ENCODE peak calls at places on chromosomes 1 and 21, in six cellular contexts. I is endothelial cell, Y is chondrocyte, P is suprapubic skin, V is epithelial cell of esophagus, N is cardiac muscle cell. Z is an unnamed sample.

GRCh38 chr1:25700626-25701025 is 84.0 kb downstream of the MAN1C1 start:
- DNase-seq in Y (no peak), I (peak), P (peak), V (no peak), N (peak), Z (no peak)

GRCh38 chr1:198970919-198971318 is 332.1 kb downstream of the PTPRC start:
- DNase-seq in I (no peak), P (no peak), Y (no peak), N (no peak), V (peak), Z (no peak)

GRCh38 chr1:152448496-152448895 is 34.4 kb upstream of the CRNN start:
- DNase-seq in Y (no peak), V (no peak), I (no peak), N (no peak), P (no peak), Z (no peak)

GRCh38 chr1:28602536-28603439 is 10.7 kb downstream of the RAB42 start:
- DNase-seq in N (peak), P (no peak), Y (no peak), I (peak), V (peak), Z (no peak)

GRCh38 chr1:19448491-19449439 is 36.6 kb downstream of the CAPZB start:
- DNase-seq in P (peak), I (no peak), Y (no peak), V (peak), N (peak), Z (peak)

GRCh38 chr1:88802950-88803349 is 88.4 kb downstream of the GTF2B start:
- DNase-seq in P (no peak), I (no peak), V (peak), N (no peak), Y (no peak), Z (no peak)

GRCh38 chr1:59475737-59476136 is 178.8 kb downstream of the FGGY start:
- DNase-seq in N (no peak), Y (no peak), V (no peak), P (no peak), I (no peak), Z (no peak)

GRCh38 chr1:213249395-213249794 is 198.4 kb downstream of the RPS6KC1 start:
- DNase-seq in P (no peak), I (no peak), Y (no peak), N (no peak), V (no peak), Z (no peak)

GRCh38 chr21:38806153-38806941 is 618 bp downstream of the ETS2 start:
- DNase-seq in Y (no peak), N (peak), V (no peak), I (peak), P (peak), Z (no peak)

GRCh38 chr1:206736878-206737728 is 33.5 kb upstream of the IL19 start:
- DNase-seq in V (no peak), P (no peak), Y (no peak), N (peak), I (no peak), Z (no peak)

GRCh38 chr1:26274801-26275425 is 5.0 kb upstream of the SH3BGRL3 start:
- DNase-seq in I (no peak), N (no peak), V (peak), P (no peak), Y (no peak), Z (no peak)

GRCh38 chr1:20400341-20401177 is 85.5 kb downstream of the CAMK2N1 start:
- DNase-seq in P (no peak), N (no peak), Y (peak), V (no peak), I (no peak), Z (no peak)

GRCh38 chr1:214549604-214550338 is 1.6 kb downstream of the PTPN14 start:
- DNase-seq in V (peak), N (no peak), I (no peak), P (no peak), Y (no peak), Z (no peak)
- TF ChIP-seq CTCF in V (peak), N (peak), I (no peak), P (no peak), Y (peak), Z (peak)

DNA sequence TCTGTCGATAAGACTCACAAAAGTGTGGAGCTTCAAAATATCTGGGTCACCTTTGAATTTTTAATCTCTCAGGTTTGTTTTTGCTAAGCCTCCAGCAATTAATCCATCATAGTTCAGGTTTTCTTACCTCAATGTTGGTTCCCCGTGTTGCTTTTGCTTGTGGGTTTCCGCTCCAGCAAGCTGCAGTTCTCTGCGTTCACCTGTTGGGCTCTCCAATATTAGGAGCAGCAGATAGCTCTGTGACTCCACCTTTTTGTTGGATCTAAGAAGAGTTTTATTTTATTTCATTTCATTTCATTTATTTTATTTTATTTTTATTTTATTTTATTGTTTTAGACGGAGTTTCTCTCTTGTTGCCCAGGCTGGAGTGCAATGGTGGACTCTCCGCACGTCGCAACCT is 335.5 kb downstream of the COL11A1 start:
- DNase-seq in Y (no peak), I (no peak), V (no peak), P (no peak), N (no peak), Z (no peak)
- TF ChIP-seq CTCF in Y (no peak), I (no peak), V (no peak), P (no peak), N (no peak), Z (no peak)

GRCh38 chr1:228070851-228071250 is 11.7 kb upstream of the ARF1 start:
- DNase-seq in I (no peak), V (no peak), P (no peak), N (no peak), Y (no peak), Z (no peak)

GRCh38 chr1:228070173-228070572 is 12.3 kb upstream of the ARF1 start:
- DNase-seq in I (no peak), N (no peak), Y (no peak), P (no peak), V (no peak), Z (no peak)

GRCh38 chr1:228073061-228073869 is 9.2 kb upstream of the ARF1 start:
- DNase-seq in V (no peak), I (no peak), N (no peak), P (peak), Y (no peak), Z (no peak)

GRCh38 chr1:228072658-228073043 is 9.9 kb upstream of the ARF1 start:
- DNase-seq in Y (no peak), P (peak), I (no peak), V (no peak), N (no peak), Z (no peak)

DNA sequence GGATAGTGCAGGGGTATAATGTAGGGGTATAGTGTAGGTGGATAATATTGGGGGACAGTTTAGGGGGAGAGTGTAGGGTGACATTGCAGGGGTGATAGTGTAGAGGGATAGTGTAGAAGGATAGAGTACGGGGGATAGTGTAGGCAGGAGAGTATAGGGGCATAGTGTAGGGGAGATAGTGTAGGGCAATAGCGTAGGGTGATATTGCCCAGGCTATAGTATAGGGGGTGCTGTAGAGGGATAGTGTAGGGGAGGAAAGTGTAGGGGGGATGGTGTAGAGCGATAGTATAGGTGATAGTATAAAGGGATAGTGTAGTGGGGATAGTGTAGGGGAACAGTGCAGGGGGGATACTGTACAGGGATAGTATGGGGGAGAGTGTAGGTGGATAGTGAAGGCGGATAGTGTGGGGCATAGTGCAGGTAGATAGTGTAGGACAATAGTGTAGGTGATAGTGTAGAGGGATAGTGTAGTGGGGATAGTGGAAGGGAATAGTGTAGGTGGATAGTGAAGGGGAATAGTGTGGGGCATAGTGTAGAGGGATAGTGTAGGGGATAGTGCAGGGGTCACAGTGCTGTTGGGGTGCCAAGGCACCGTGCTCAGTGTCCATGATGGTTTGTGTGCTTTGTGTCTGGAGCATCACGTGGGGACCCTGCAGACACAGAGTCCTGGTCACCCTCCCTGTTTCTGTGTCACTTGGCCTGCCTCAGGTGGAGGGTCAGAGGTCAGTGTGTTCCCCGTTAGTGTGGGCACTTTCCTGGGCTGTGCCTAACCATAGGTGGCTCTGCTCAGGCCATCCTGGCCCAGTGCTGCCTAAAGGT is 10.5 kb upstream of the ARF1 start:
- DNase-seq in V (no peak), P (no peak), N (no peak), I (no peak), Y (no peak), Z (no peak)
- TF ChIP-seq CTCF in V (no peak), P (no peak), N (no peak), I (no peak), Y (no peak), Z (no peak)

DNA sequence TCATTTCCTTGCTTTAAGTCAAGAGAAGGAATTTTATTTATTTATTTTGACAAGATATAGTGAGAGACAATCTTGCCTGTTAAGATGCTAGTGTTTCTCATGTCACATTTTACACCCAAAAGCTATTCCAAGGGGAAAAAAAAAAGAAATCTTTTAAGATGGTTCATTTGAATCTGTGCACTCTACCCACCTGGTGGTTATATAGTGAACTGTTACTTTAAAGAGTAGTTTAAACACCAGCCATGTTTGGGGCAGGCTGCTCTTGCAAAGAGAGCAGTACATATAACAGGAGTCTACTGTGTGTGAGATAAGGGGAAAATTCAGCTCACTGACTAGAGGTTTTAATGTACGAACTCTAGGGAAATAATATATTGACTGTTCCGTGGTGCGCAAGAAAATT is 3.3 kb upstream of the ELAVL4 start:
- DNase-seq in V (no peak), I (no peak), Y (no peak), P (no peak), N (peak), Z (no peak)
- TF ChIP-seq CTCF in V (no peak), I (peak), Y (peak), P (no peak), N (no peak), Z (no peak)

GRCh38 chr1:57986432-57986831 is 560.1 kb downstream of the OMA1 start:
- DNase-seq in I (no peak), V (no peak), N (no peak), P (no peak), Y (no peak), Z (no peak)
- TF ChIP-seq CTCF in I (no peak), V (no peak), N (no peak), P (no peak), Y (no peak), Z (no peak)

GRCh38 chr1:154329152-154329521 is 3.8 kb downstream of the ATP8B2 start:
- DNase-seq in Y (no peak), P (no peak), I (peak), N (peak), V (no peak), Z (no peak)
- TF ChIP-seq CTCF in Y (peak), P (no peak), I (no peak), N (peak), V (no peak), Z (peak)

Z was measured in osteocyte.